ENCODE peak calls at places on chromosome 13, in six cellular contexts. U is PC-3; V is kidney epithelial cell; J is CD8-positive, alpha-beta T cell; N is gastrocnemius medialis; Q is lower leg skin. E is an unnamed sample.
A peak's percentile ranks its signal among the peaks of the same experiment; 100 is the strongest.

GRCh38 chr13:73741111-73741510 is 393.1 kb downstream of the KLF12 start:
- DNase-seq in N (no peak), Q (no peak), V (no peak), J (peak; percentile 17), U (no peak), E (no peak)

GRCh38 chr13:99206873-99207272 is 6.2 kb downstream of the UBAC2 start:
- DNase-seq in Q (no peak), U (no peak), V (no peak), J (no peak), N (no peak), E (no peak)

GRCh38 chr13:51552027-51552426 is 32.2 kb upstream of the WDFY2 start:
- DNase-seq in V (no peak), N (no peak), Q (no peak), J (no peak), U (no peak), E (no peak)

GRCh38 chr13:114002009-114002544 is 28.2 kb upstream of the C13orf46 start:
- DNase-seq in Q (no peak), J (no peak), U (no peak), V (no peak), N (no peak), E (no peak)

GRCh38 chr13:23679214-23679613 is 109.0 kb downstream of the TNFRSF19 start:
- DNase-seq in J (no peak), N (no peak), Q (no peak), U (peak; percentile 87), V (peak; percentile 85), E (no peak)

GRCh38 chr13:105334211-105334610 is 1201.3 kb downstream of the EFNB2 start:
- DNase-seq in N (no peak), V (peak; percentile 39), J (no peak), Q (no peak), U (no peak), E (peak; percentile 49)

GRCh38 chr13:23289917-23290357 is 109.2 kb downstream of the SGCG start:
- DNase-seq in U (peak; percentile 16), Q (no peak), J (no peak), V (no peak), N (no peak), E (no peak)

GRCh38 chr13:33009019-33009418 is 7.2 kb upstream of the KL start:
- DNase-seq in N (no peak), U (no peak), V (no peak), J (no peak), Q (no peak), E (no peak)

GRCh38 chr13:41577437-41577836 is 120.1 kb downstream of the RGCC start:
- DNase-seq in Q (peak; percentile 76), J (no peak), N (peak; percentile 85), U (no peak), V (no peak), E (peak; percentile 51)

GRCh38 chr13:97242755-97243497 is 20.8 kb downstream of the MBNL2 start:
- DNase-seq in J (no peak), N (peak; percentile 66), Q (no peak), U (no peak), V (no peak), E (no peak)

GRCh38 chr13:39956036-39956435 is 300.6 kb downstream of the COG6 start:
- DNase-seq in N (no peak), U (no peak), J (no peak), Q (no peak), V (no peak), E (no peak)

GRCh38 chr13:76455960-76456359 is 430.2 kb downstream of the KCTD12 start:
- DNase-seq in J (no peak), Q (no peak), V (peak; percentile 10), U (peak; percentile 48), N (no peak), E (peak; percentile 79)

GRCh38 chr13:75803175-75803611 is 167.1 kb downstream of the LMO7 start:
- DNase-seq in V (no peak), Q (no peak), U (no peak), N (no peak), J (peak; percentile 23), E (no peak)

GRCh38 chr13:54574791-54575190 is 1546.2 kb downstream of the OLFM4 start:
- DNase-seq in V (no peak), N (no peak), Q (no peak), U (peak; percentile 4), J (no peak), E (no peak)

GRCh38 chr13:30154531-30154930 is 152.8 kb downstream of the KATNAL1 start:
- DNase-seq in U (no peak), N (no peak), V (no peak), Q (no peak), J (no peak), E (no peak)

GRCh38 chr13:101698400-101698799 is 245.9 kb downstream of the ITGBL1 start:
- DNase-seq in U (no peak), J (no peak), V (no peak), N (no peak), Q (no peak), E (no peak)

GRCh38 chr13:20209937-20210336 is 17.2 kb upstream of the GJB2 start:
- DNase-seq in U (no peak), J (no peak), N (no peak), V (no peak), Q (no peak), E (no peak)

GRCh38 chr13:37448072-37448471 is 150.5 kb downstream of the POSTN start:
- DNase-seq in Q (no peak), V (no peak), J (no peak), N (no peak), U (no peak), E (no peak)

GRCh38 chr13:28394422-28394821 is 100.5 kb downstream of the FLT1 start:
- DNase-seq in Q (no peak), N (no peak), J (no peak), V (no peak), U (peak; percentile 25), E (no peak)

GRCh38 chr13:79435549-79435948 is 29.5 kb upstream of the RBM26 start:
- DNase-seq in J (no peak), V (no peak), U (peak; percentile 74), N (no peak), Q (no peak), E (peak; percentile 6)

GRCh38 chr13:83634601-83635000 is 247.7 kb downstream of the SLITRK1 start:
- DNase-seq in Q (no peak), U (no peak), J (no peak), N (no peak), V (no peak), E (no peak)

GRCh38 chr13:111584101-111584500 is 263.7 kb downstream of the TEX29 start:
- DNase-seq in J (no peak), Q (no peak), N (no peak), V (no peak), U (no peak), E (no peak)

GRCh38 chr13:100646030-100646673 is 28.4 kb downstream of the TMTC4 start:
- DNase-seq in N (no peak), J (no peak), Q (no peak), U (peak; percentile 48), V (no peak), E (peak; percentile 26)

GRCh38 chr13:76471486-76471885 is 414.7 kb downstream of the KCTD12 start:
- DNase-seq in V (no peak), U (no peak), N (no peak), Q (no peak), J (no peak), E (no peak)

GRCh38 chr13:78201411-78201810 is 282.8 kb upstream of the EDNRB start:
- DNase-seq in U (no peak), N (no peak), V (no peak), Q (no peak), J (no peak), E (no peak)

GRCh38 chr13:66794340-66795031 is 435.6 kb downstream of the PCDH9 start:
- DNase-seq in V (no peak), J (no peak), N (no peak), Q (no peak), U (no peak), E (no peak)

GRCh38 chr13:45179428-45179827 is 21.4 kb downstream of the KCTD4 start:
- DNase-seq in Q (no peak), J (no peak), N (no peak), V (peak; percentile 61), U (no peak), E (peak; percentile 36)

GRCh38 chr13:98142427-98143156 is at the start of gene FARP1:
- DNase-seq in Q (peak; percentile 45), N (peak; percentile 43), U (peak; percentile 79), J (no peak), V (no peak), E (no peak)

GRCh38 chr13:91017031-91017668 is 330.3 kb upstream of the MIR17HG start:
- DNase-seq in N (no peak), V (no peak), J (no peak), Q (no peak), U (peak; percentile 78), E (peak; percentile 12)

DNA sequence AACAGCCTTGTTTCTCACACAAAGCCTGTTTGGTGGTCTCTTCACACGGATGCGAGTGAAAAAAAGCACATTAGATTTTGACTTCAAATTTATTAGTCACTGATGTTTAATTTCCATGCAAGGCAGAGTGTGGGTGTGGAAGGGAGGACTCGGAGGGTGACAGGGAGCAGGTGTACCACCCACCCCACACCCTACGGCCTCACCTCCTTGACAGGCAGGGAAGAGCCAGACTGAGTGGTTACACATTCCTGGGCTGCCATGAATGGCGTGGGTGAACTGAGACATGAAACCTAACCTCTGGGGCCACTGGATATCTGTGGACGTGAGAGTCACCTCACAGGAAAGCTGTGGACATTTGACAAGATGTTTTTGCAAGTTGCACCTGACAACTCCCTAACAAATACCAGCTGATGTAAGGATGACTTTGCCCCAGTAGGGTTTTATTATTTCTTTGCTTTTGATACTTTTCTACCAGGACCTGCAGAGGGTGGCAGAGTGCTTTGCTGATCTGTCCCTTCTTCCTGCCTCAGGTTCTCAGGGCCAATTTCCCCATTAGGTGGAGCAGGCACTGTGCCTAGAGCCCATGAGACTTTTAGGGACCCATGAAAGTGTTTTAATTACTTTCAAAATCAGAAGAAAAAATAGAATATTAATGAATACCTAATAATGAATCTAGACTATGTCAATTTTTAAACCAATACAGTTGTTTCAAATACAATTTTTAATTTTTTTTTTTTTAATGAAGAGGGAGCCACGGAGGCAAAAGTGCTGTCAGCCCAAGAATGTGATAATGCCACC is 58.2 kb upstream of the CYSLTR2 start:
- DNase-seq in J (peak; percentile 60), U (peak; percentile 65), V (peak; percentile 29), Q (peak; percentile 44), N (peak; percentile 25), E (peak; percentile 61)
- TF ChIP-seq CTCF in J (peak; percentile 48), U (peak; percentile 84), V (peak; percentile 78), Q (no peak), N (peak; percentile 46), E (peak; percentile 79)

GRCh38 chr13:93226065-93226622 is 463 bp upstream of the GPC6 start:
- DNase-seq in J (no peak), U (no peak), Q (no peak), V (peak; percentile 23), N (no peak), E (no peak)
- H3K4me3 ChIP-seq in J (no peak overlapping the region), U (peak overlapping the region; percentile 88), Q (no peak overlapping the region), V (peak overlapping the region; percentile 76), N (no peak overlapping the region), E (peak overlapping the region; percentile 96)

DNA sequence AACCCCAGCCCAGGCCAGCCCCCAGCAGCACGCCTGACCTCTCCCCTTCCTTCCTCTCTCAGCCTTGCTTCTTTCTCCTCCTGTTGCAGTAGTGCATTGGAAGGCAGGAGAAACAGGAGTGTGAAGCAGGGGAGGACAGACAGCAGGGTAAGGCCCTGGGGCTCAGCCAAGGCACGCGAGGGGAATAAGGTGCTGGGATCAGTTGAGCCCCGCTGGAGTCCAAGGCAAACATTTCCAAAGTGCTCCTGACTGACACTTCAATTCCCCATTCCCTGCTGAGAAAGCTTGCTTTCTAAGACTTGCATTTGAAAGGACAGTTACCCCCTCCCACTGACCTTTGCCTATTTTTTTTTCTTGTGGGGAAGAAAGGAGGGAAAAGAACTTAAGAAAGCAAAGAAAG is 73.1 kb upstream of the OLFM4 start:
- DNase-seq in J (no peak), U (no peak), N (no peak), Q (no peak), V (no peak), E (no peak)
- TF ChIP-seq CTCF in J (no peak), U (no peak), N (no peak), Q (no peak), V (no peak), E (no peak)

GRCh38 chr13:27131202-27131623 is 40.4 kb downstream of the USP12 start:
- DNase-seq in J (peak; percentile 72), Q (no peak), N (peak; percentile 56), V (peak; percentile 5), U (peak; percentile 87), E (no peak)
- H3K4me3 ChIP-seq in J (no peak overlapping the region), Q (no peak overlapping the region), N (no peak overlapping the region), V (no peak overlapping the region), U (no peak overlapping the region), E (no peak overlapping the region)